ENCODE peak calls at places on chromosomes 11 and 22, in four cellular contexts. U is HCT116, W is SK-N-SH, E is HepG2. G is an unnamed sample.

GRCh38 chr22:26325641-26326040 is 103.4 kb upstream of the ASPHD2 start:
- DNase-seq in U (no peak), W (no peak), E (no peak), G (no peak)

GRCh38 chr11:74449369-74449931 is 17.9 kb downstream of the KCNE3 start:
- DNase-seq in U (peak; percentile 57), W (peak; percentile 56), E (peak; percentile 52), G (peak; percentile 51)

GRCh38 chr22:47620391-47620790 is 857.9 kb downstream of the TBC1D22A start:
- DNase-seq in U (no peak), W (no peak), E (no peak), G (no peak)

GRCh38 chr11:122697636-122698167 is 42.2 kb downstream of the UBASH3B start:
- DNase-seq in U (no peak), W (no peak), E (no peak), G (no peak)

GRCh38 chr11:2885676-2886081 is at the start of gene CDKN1C:
- DNase-seq in U (peak; percentile 59), W (peak; percentile 98), E (no peak), G (peak; percentile 94)

GRCh38 chr11:111734383-111735261 is 31.6 kb downstream of the PPP2R1B start:
- DNase-seq in U (no peak), W (peak; percentile 42), E (no peak), G (no peak)

GRCh38 chr11:33761471-33761870 is 12.8 kb downstream of the FBXO3 start:
- DNase-seq in U (no peak), W (no peak), E (no peak), G (no peak)

GRCh38 chr11:131546218-131546895 is 175.9 kb downstream of the NTM start:
- DNase-seq in U (no peak), W (no peak), E (no peak), G (no peak)

GRCh38 chr11:5737091-5737490 is 843 bp downstream of the OR56B1 start:
- DNase-seq in U (no peak), W (no peak), E (no peak), G (no peak)

GRCh38 chr11:124536520-124536919 is 6.9 kb downstream of the OR8B12 start:
- DNase-seq in U (peak; percentile 32), W (no peak), E (peak; percentile 69), G (peak; percentile 8)

GRCh38 chr22:38081941-38082828 is 1.8 kb downstream of the SLC16A8 start:
- DNase-seq in U (no peak), W (no peak), E (no peak), G (no peak)

GRCh38 chr11:76588455-76589325 is 81.9 kb downstream of the LRRC32 start:
- DNase-seq in U (no peak), W (peak; percentile 10), E (no peak), G (peak; percentile 9)

GRCh38 chr11:8604078-8604723 is 10.2 kb upstream of the STK33 start:
- DNase-seq in U (peak; percentile 63), W (peak; percentile 37), E (peak; percentile 46), G (peak; percentile 66)

GRCh38 chr22:45688606-45689080 is 17.0 kb downstream of the ATXN10 start:
- DNase-seq in U (peak; percentile 38), W (peak; percentile 23), E (no peak), G (no peak)

GRCh38 chr11:69337211-69337721 is 43.3 kb downstream of the MYEOV start:
- DNase-seq in U (no peak), W (no peak), E (no peak), G (no peak)

GRCh38 chr11:117454564-117454917 is 126.9 kb downstream of the CEP164 start:
- DNase-seq in U (no peak), W (peak; percentile 51), E (no peak), G (no peak)

GRCh38 chr22:29883831-29884139 is 811 bp downstream of the MTMR3 start:
- DNase-seq in U (no peak), W (no peak), E (no peak), G (no peak)

GRCh38 chr22:31206896-31207687 is 5.0 kb upstream of the LIMK2 start:
- DNase-seq in U (no peak), W (no peak), E (no peak), G (no peak)

GRCh38 chr11:92225206-92225562 is 566 bp downstream of the FAT3 start:
- DNase-seq in U (no peak), W (no peak), E (no peak), G (no peak)

GRCh38 chr11:44651535-44652130 is 75.1 kb upstream of the TSPAN18 start:
- DNase-seq in U (no peak), W (no peak), E (no peak), G (no peak)

GRCh38 chr11:78212586-78213371 is 24.1 kb downstream of the USP35 start:
- DNase-seq in U (no peak), W (no peak), E (no peak), G (no peak)

GRCh38 chr11:17588166-17588565 is 41.1 kb downstream of the OTOG start:
- DNase-seq in U (no peak), W (no peak), E (no peak), G (no peak)

GRCh38 chr22:40001800-40002577 is 7.2 kb downstream of the FAM83F start:
- DNase-seq in U (no peak), W (no peak), E (no peak), G (peak; percentile 62)

GRCh38 chr11:46743693-46744339 is 24.8 kb downstream of the F2 start:
- DNase-seq in U (no peak), W (no peak), E (no peak), G (no peak)

GRCh38 chr11:8814209-8814922 is 96.6 kb upstream of the AKIP1 start:
- DNase-seq in U (no peak), W (no peak), E (no peak), G (no peak)

GRCh38 chr11:34242037-34242625 is 115.7 kb downstream of the ABTB2 start:
- DNase-seq in U (no peak), W (no peak), E (no peak), G (peak; percentile 85)

GRCh38 chr22:46417769-46418168 is 82.3 kb downstream of the TRMU start:
- DNase-seq in U (no peak), W (no peak), E (no peak), G (no peak)

DNA sequence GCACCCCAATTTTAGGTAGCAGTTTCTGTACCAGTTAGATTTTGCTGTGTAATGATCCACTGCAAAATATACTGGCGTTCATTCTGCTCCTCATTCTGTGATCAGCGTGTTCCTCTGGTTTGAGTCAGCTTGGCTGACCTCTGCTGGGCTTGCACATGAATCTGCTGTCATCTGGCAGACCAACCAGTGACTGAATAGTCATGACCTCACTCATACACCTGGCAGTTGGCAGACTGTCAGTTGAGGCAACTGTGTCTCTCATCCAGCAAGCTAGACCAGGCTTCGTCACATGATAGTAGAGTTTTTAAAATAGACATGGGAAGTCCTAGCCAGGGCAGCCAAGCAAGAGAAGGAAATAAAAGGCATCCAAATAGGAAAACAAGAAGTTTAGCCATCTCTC is 316.3 kb upstream of the LARGE1 start:
- DNase-seq in U (no peak), W (no peak), E (no peak), G (no peak)
- TF ChIP-seq ELF1 in U (no peak), W (no peak), E (no peak), G (no peak)

DNA sequence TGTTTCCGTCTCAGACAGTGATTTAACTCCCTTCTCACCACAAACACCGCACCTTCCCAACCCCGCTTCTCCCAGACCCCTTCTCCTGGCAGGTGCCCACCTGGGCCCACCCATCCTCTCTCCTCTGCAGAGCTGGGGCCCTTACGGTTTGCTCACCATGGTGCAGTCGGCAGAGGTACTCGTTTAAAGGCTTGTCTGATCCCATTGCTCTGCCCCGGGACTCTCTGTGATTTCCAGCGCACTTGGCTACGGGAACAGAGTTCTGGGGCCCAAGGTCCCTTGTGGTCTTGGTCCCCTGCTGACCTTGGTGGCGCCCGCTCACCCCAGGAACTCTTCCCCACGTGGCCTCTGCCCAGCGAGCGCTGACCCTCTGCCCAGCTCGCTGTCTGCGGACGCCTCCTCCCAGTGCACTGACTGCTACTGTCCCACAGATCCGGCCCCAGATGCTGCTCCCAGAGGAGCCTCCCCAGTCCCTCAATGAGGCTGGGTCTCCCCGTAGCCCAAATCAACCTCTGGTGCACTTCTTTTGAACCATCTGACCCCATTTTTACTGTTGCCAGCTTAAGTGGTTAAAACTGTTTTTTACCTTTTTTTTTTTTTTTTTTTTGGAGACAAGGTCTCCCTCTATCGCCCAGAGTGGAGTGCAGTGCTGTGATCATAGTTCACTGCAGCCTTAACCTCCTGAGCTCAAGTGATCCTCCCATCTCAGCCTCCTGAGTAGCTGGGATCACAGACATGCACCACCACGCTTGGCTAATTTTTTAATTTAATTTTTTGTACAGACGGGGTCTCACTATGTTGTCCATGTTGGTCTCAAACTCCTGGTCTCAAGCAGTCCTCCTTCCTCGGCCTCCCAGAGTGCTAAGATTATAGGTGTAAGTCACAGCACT is 21.3 kb upstream of the CTSD start:
- DNase-seq in U (no peak), W (no peak), E (no peak), G (no peak)
- TF ChIP-seq ELF1 in U (no peak), W (no peak), E (no peak), G (no peak)

DNA sequence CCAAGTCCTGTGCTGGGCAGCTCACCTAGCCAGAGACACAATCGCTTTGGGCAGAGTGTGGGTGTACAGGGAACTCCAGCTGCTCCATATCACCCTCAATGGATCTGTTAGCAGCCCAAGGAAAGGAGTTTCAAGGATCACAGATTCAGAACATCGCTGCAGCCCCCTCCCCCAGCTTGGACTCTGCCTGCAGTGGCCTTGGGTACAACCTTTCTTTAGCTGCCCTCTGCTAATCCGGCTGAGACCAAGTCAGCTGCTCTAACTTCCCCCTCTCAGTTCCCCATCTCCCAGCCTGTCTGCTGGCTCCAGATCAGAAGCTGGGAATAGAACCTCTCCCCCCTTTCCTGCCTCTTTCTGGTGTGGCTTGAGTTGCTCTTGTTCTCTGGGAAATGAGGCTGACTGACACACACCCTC is 1.3 kb downstream of the TMEM86A start:
- DNase-seq in U (no peak), W (no peak), E (no peak), G (no peak)
- TF ChIP-seq ELF1 in U (no peak), W (no peak), E (no peak), G (no peak)

GRCh38 chr11:22976146-22976545 is 115.9 kb upstream of the CCDC179 start:
- DNase-seq in U (no peak), W (no peak), E (no peak), G (no peak)
- TF ChIP-seq ELF1 in U (no peak), W (no peak), E (no peak), G (no peak)

DNA sequence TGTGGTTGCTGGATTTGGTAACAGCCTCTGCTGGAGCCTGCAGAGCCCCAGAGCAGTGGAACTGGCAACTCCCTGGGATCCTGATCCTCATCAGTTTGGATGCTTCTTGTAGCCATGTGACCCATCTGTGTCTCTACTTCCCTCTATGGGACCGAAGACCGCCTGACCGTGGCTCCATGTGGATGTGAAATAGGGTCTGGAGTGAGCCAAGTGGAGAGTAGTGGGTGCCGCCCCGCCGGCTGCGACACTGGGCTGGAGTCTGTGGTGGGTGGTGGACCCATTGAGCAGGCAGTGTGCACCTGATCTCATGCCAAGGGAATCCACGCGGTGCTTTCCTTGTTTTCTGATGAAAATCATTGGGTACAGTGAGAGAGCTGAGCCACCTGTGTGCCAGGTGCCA is 543.2 kb upstream of the B3GAT1 start:
- DNase-seq in U (no peak), W (no peak), E (no peak), G (no peak)
- TF ChIP-seq ELF1 in U (no peak), W (no peak), E (no peak), G (no peak)

GRCh38 chr11:20964985-20965384 is 295.6 kb downstream of the NELL1 start:
- DNase-seq in U (no peak), W (no peak), E (no peak), G (no peak)

GRCh38 chr11:20966489-20966888 is 297.1 kb downstream of the NELL1 start:
- DNase-seq in U (no peak), W (no peak), E (no peak), G (no peak)

GRCh38 chr11:20962581-20962980 is 293.2 kb downstream of the NELL1 start:
- DNase-seq in U (no peak), W (no peak), E (no peak), G (no peak)

GRCh38 chr11:20963596-20963995 is 294.2 kb downstream of the NELL1 start:
- DNase-seq in U (no peak), W (no peak), E (no peak), G (no peak)
- TF ChIP-seq ELF1 in U (no peak), W (no peak), E (no peak), G (no peak)